ENCODE peak calls at places on chromosome 22, in four cellular contexts. One of them, this sample, is unnamed.

GRCh38 chr22:34416321-34416900 is 496.1 kb upstream of the LARGE1 start:
- DNase-seq in HepG2: no peak
- DNase-seq in K562: no peak
- DNase-seq in GM12878: no peak
- DNase-seq in this sample: no peak

GRCh38 chr22:19291580-19292261 is at the start of gene CLTCL1:
- DNase-seq in K562: peak; percentile 100
- DNase-seq in HepG2: peak; percentile 46
- DNase-seq in GM12878: peak; percentile 21
- DNase-seq in this sample: peak; percentile 58

GRCh38 chr22:23984430-23984829 is 4.5 kb downstream of the GSTT2 start:
- DNase-seq in HepG2: no peak
- DNase-seq in K562: no peak
- DNase-seq in GM12878: no peak
- DNase-seq in this sample: peak; percentile 38

GRCh38 chr22:19590696-19591095 is 66.5 kb upstream of the CLDN5 start:
- DNase-seq in GM12878: no peak
- DNase-seq in K562: peak; percentile 24
- DNase-seq in HepG2: no peak
- DNase-seq in this sample: no peak

GRCh38 chr22:30017375-30017774 is 62.9 kb upstream of the HORMAD2 start:
- DNase-seq in K562: no peak
- DNase-seq in HepG2: no peak
- DNase-seq in GM12878: no peak
- DNase-seq in this sample: peak; percentile 62

GRCh38 chr22:48154943-48155240 is 1392.4 kb downstream of the TBC1D22A start:
- DNase-seq in HepG2: no peak
- DNase-seq in GM12878: no peak
- DNase-seq in K562: no peak
- DNase-seq in this sample: no peak

GRCh38 chr22:46063861-46064235 is 86.5 kb upstream of the PPARA start:
- DNase-seq in GM12878: no peak
- DNase-seq in K562: no peak
- DNase-seq in HepG2: no peak
- DNase-seq in this sample: no peak

GRCh38 chr22:22593964-22594656 is 35.0 kb upstream of the PRAME start:
- DNase-seq in K562: peak; percentile 99
- DNase-seq in GM12878: no peak
- DNase-seq in HepG2: peak; percentile 27
- DNase-seq in this sample: peak; percentile 53

GRCh38 chr22:25900880-25901279 is 158.9 kb downstream of the MYO18B start:
- DNase-seq in K562: peak; percentile 23
- DNase-seq in HepG2: no peak
- DNase-seq in GM12878: no peak
- DNase-seq in this sample: no peak

GRCh38 chr22:26779108-26779507 is 121.7 kb downstream of the MIAT start:
- DNase-seq in K562: no peak
- DNase-seq in GM12878: no peak
- DNase-seq in HepG2: no peak
- DNase-seq in this sample: no peak

GRCh38 chr22:27905638-27906037 is 13.4 kb downstream of the PITPNB start:
- DNase-seq in HepG2: no peak
- DNase-seq in K562: no peak
- DNase-seq in GM12878: no peak
- DNase-seq in this sample: no peak

GRCh38 chr22:30270841-30271240 is 4.2 kb upstream of the OSM start:
- DNase-seq in K562: peak; percentile 59
- DNase-seq in GM12878: no peak
- DNase-seq in HepG2: no peak
- DNase-seq in this sample: peak; percentile 81

GRCh38 chr22:22070371-22070824 is 87.8 kb upstream of the TOP3B start:
- DNase-seq in GM12878: no peak
- DNase-seq in K562: no peak
- DNase-seq in HepG2: no peak
- DNase-seq in this sample: no peak

GRCh38 chr22:46091277-46091977 is 58.9 kb upstream of the PPARA start:
- DNase-seq in GM12878: no peak
- DNase-seq in K562: no peak
- DNase-seq in HepG2: no peak
- DNase-seq in this sample: no peak

GRCh38 chr22:49312601-49313000 is 515.1 kb downstream of the BRD1 start:
- DNase-seq in GM12878: no peak
- DNase-seq in HepG2: no peak
- DNase-seq in K562: no peak
- DNase-seq in this sample: no peak
- H3K9ac ChIP-seq in GM12878: no peak overlapping the region
- H3K9ac ChIP-seq in HepG2: no peak overlapping the region
- H3K9ac ChIP-seq in K562: no peak overlapping the region
- H3K9ac ChIP-seq in this sample: no peak overlapping the region

DNA sequence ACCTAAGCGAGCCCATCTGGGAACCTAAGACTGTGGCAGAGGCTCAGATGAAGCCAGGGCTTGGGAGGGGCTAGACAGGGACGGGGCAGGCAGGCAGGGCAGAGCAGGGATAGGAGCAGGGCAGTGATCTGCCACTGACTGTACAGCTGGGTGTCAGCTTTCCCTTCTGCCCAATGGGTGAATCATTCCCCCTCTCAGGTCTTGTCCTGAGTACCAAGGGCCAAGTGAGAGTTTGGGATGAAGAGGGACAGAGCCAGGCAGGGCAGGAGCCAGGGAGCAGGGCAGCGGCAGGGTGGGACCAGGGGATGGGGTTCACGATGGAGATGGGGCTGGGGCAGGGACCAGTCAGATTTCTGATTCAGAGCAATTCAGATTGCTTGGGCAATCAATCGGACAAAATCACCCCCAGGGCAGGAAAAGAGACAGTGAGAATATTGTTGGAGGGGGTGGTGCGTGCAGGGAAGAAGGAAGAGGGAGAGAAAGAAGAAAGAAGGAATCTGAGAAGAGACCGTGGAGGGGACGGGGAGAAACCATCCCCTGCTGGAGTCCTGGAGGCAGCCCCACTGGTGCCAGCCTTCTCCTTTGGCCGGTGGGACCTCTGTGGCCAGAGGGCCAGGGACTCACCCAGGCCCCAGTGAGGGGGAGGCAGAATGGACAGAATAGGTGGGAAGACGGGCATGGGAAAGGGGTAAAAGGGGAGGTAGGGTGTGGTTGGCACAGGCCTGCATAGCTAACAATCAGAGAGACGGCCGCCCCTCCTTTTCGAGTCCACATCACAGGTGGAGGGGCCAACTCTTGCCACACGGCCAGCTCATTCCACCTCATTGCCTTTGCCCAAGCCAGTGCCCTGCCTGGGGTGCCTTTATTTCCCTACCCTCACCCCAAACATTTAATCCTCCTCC is 47.2 kb downstream of the CYTH4 start:
- DNase-seq in HepG2: no peak
- DNase-seq in K562: no peak
- DNase-seq in GM12878: no peak
- DNase-seq in this sample: peak; percentile 31
- TF ChIP-seq BHLHE40 in HepG2: no peak
- TF ChIP-seq BHLHE40 in K562: no peak
- TF ChIP-seq BHLHE40 in GM12878: no peak
- TF ChIP-seq BHLHE40 in this sample: no peak

DNA sequence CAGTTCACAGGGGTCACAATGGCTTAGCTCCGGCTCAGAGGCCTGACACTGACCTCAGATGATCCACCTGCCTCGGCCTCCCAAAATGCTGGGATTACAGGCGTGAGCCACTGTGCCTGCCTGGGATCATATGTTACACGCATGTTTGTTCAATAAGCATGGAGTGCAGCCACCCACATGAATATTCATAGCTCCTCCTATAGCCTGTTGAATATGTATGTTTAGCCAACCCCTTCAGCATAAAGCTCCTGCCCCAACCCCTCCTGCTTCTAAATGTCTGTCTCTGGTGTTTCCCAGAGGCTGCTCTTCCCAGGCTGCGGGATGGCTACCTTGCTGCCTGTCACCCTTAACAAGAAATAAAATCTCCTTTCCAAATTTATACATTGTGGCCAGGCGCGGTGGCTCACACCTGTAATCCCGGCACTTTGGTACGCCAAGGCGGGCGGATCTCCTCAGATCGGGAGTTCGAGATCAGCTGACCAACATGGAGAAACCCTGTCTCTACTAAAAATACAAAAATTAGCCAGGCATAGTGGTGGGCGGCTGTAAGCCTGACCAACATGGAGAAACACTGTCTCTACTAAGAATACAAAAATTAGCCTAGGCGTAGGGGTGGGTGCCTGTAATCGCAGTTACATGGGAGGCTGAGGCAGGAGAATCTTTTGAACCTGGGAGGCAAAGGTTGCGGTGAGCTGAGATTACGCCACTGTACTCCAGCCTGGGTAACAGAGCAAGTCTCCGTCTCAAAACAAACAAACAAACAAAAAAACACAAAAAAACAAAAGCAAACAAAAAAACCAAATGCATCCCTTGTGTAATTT is 1.1 kb upstream of the APOBEC3F start:
- DNase-seq in K562: no peak
- DNase-seq in GM12878: no peak
- DNase-seq in HepG2: no peak
- DNase-seq in this sample: no peak
- H3K4me2 ChIP-seq in K562: peak overlapping the region; percentile 49
- H3K4me2 ChIP-seq in GM12878: peak overlapping the region; percentile 48
- H3K4me2 ChIP-seq in HepG2: peak overlapping the region; percentile 78
- H3K4me2 ChIP-seq in this sample: no peak overlapping the region

DNA sequence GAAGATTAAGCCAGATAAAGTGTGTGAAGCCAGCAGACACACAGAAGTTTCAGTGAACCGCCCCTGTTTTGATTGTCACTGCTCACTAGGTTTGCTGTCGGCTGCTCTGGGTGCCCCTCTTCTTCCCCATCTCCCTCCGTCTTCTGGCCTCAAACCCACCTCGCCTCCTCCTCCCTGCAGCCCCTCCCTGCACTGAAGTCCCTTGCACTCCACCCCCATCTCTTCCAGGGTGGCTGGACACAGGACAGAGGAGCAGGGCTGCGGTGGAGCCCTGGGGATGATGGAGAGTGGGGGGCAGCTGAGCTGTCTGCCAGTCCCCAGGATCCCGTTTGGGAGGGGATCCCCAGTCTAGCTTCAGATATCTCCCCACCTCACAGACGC is 53.5 kb downstream of the CYTH4 start:
- DNase-seq in HepG2: no peak
- DNase-seq in GM12878: no peak
- DNase-seq in K562: no peak
- DNase-seq in this sample: no peak
- H3K9ac ChIP-seq in HepG2: no peak overlapping the region
- H3K9ac ChIP-seq in GM12878: no peak overlapping the region
- H3K9ac ChIP-seq in K562: no peak overlapping the region
- H3K9ac ChIP-seq in this sample: no peak overlapping the region

GRCh38 chr22:32803020-32803758 is 1.7 kb downstream of the TIMP3 start:
- DNase-seq in K562: no peak
- DNase-seq in HepG2: no peak
- DNase-seq in GM12878: no peak
- DNase-seq in this sample: peak; percentile 70

GRCh38 chr22:32800158-32800557 is 1.3 kb upstream of the TIMP3 start:
- DNase-seq in GM12878: no peak
- DNase-seq in HepG2: no peak
- DNase-seq in K562: no peak
- DNase-seq in this sample: no peak

GRCh38 chr22:32801001-32801435 is 487 bp upstream of the TIMP3 start:
- DNase-seq in GM12878: no peak
- DNase-seq in HepG2: no peak
- DNase-seq in K562: no peak
- DNase-seq in this sample: no peak

GRCh38 chr22:32802291-32802826 is 854 bp downstream of the TIMP3 start:
- DNase-seq in GM12878: no peak
- DNase-seq in HepG2: no peak
- DNase-seq in K562: no peak
- DNase-seq in this sample: no peak

DNA sequence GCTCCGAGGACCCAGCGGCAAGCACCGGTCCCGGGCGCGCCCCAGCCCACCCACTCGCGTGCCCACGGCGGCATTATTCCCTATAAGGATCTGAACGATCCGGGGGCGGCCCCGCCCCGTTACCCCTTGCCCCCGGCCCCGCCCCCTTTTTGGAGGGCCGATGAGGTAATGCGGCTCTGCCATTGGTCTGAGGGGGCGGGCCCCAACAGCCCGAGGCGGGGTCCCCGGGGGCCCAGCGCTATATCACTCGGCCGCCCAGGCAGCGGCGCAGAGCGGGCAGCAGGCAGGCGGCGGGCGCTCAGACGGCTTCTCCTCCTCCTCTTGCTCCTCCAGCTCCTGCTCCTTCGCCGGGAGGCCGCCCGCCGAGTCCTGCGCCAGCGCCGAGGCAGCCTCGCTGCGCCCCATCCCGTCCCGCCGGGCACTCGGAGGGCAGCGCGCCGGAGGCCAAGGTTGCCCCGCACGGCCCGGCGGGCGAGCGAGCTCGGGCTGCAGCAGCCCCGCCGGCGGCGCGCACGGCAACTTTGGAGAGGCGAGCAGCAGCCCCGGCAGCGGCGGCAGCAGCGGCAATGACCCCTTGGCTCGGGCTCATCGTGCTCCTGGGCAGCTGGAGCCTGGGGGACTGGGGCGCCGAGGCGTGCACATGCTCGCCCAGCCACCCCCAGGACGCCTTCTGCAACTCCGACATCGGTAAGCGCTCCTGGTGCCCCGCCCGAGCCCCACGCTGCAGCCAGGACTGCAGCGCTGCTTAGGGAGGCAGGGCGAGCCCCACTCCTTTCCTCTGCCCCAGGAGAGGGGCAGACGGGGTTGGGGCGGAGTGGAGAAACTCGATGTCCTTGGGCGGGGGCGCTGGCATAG is at the start of gene TIMP3:
- DNase-seq in GM12878: no peak
- DNase-seq in K562: peak; percentile 84
- DNase-seq in HepG2: no peak
- DNase-seq in this sample: peak; percentile 82
- TF ChIP-seq BHLHE40 in GM12878: no peak
- TF ChIP-seq BHLHE40 in K562: no peak
- TF ChIP-seq BHLHE40 in HepG2: no peak
- TF ChIP-seq BHLHE40 in this sample: peak; percentile 47

This sample was measured in IMR-90.